ENCODE peak calls at places on chromosome 10, in nine cellular contexts. K is neural progenitor cell, F is endodermal cell, A is fibroblast of villous mesenchyme, W is esophagus squamous epithelium, L is fibroblast of mammary gland, O is adrenal gland, E is lower leg skin, V is upper lobe of left lung. N is an unnamed sample.
A peak's percentile ranks its signal among the peaks of the same experiment; 100 is the strongest.

GRCh38 chr10:86698207-86698940 is 30.1 kb downstream of the LDB3 start:
- DNase-seq in V (no peak), E (no peak), O (no peak), A (no peak), K (no peak), F (no peak), L (no peak), W (no peak), N (no peak)

GRCh38 chr10:13871087-13871486 is 284.3 kb downstream of the PRPF18 start:
- DNase-seq in L (no peak), W (no peak), K (no peak), O (no peak), V (peak; percentile 30), F (no peak), A (no peak), E (no peak), N (no peak)

GRCh38 chr10:30434273-30435067 is 486 bp downstream of the MAP3K8 start:
- DNase-seq in W (peak; percentile 49), L (peak; percentile 82), K (peak; percentile 79), E (peak; percentile 92), O (peak; percentile 92), F (peak; percentile 90), A (peak; percentile 95), V (peak; percentile 93), N (peak; percentile 84)

GRCh38 chr10:93071674-93072224 is 1.9 kb upstream of the CYP26A1 start:
- DNase-seq in A (no peak), K (peak; percentile 90), V (peak; percentile 77), F (peak; percentile 95), O (peak; percentile 48), L (no peak), W (no peak), E (no peak), N (peak; percentile 46)

GRCh38 chr10:113720386-113720785 is 31.1 kb upstream of the PLEKHS1 start:
- DNase-seq in O (no peak), F (no peak), A (no peak), L (no peak), W (no peak), K (no peak), V (no peak), E (no peak), N (no peak)

GRCh38 chr10:69661414-69662172 is 31.5 kb downstream of the FAM241B start:
- DNase-seq in L (no peak), V (no peak), W (no peak), O (no peak), E (no peak), K (no peak), A (no peak), F (no peak), N (no peak)

GRCh38 chr10:116469437-116469836 is 41.8 kb downstream of the PNLIPRP3 start:
- DNase-seq in O (no peak), F (no peak), K (no peak), A (peak; percentile 6), E (no peak), V (no peak), W (no peak), L (no peak), N (no peak)

GRCh38 chr10:13087986-13088618 is 11.9 kb upstream of the OPTN start:
- DNase-seq in K (no peak), W (no peak), F (no peak), A (peak; percentile 81), V (no peak), E (no peak), L (peak; percentile 93), O (no peak), N (no peak)

GRCh38 chr10:125992244-125992643 is 95.9 kb downstream of the FANK1 start:
- DNase-seq in F (peak; percentile 58), V (no peak), W (no peak), O (no peak), K (peak; percentile 22), E (no peak), L (no peak), A (no peak), N (no peak)

GRCh38 chr10:31101123-31101522 is 69.5 kb upstream of the ZNF438 start:
- DNase-seq in A (peak; percentile 75), F (no peak), V (no peak), L (peak; percentile 92), O (no peak), K (no peak), E (no peak), W (no peak), N (peak; percentile 54)

GRCh38 chr10:132469197-132469942 is 68.2 kb upstream of the INPP5A start:
- DNase-seq in K (no peak), E (no peak), F (no peak), O (no peak), W (no peak), L (no peak), A (no peak), V (peak; percentile 77), N (no peak)

GRCh38 chr10:84205049-84205852 is 10.9 kb downstream of the CDHR1 start:
- DNase-seq in K (peak; percentile 74), O (peak; percentile 62), E (no peak), L (peak; percentile 49), V (no peak), F (peak; percentile 94), A (peak; percentile 38), W (no peak), N (peak; percentile 79)

GRCh38 chr10:33421789-33422188 is 87.3 kb upstream of the NRP1 start:
- DNase-seq in L (peak; percentile 95), W (no peak), O (no peak), A (peak; percentile 88), E (peak; percentile 35), F (no peak), V (no peak), K (no peak), N (no peak)

GRCh38 chr10:16854623-16855022 is 37.4 kb upstream of the RSU1 start:
- DNase-seq in V (no peak), A (no peak), E (no peak), O (no peak), W (no peak), K (no peak), F (no peak), L (peak; percentile 64), N (no peak)

GRCh38 chr10:16853809-16854208 is 36.6 kb upstream of the RSU1 start:
- DNase-seq in A (no peak), F (no peak), L (no peak), W (no peak), O (no peak), V (no peak), K (no peak), E (no peak), N (no peak)

GRCh38 chr10:16856567-16856966 is 39.3 kb upstream of the RSU1 start:
- DNase-seq in O (no peak), K (peak; percentile 9), V (no peak), L (peak; percentile 27), E (no peak), F (no peak), W (no peak), A (peak; percentile 80), N (no peak)

GRCh38 chr10:16856092-16856491 is 38.9 kb upstream of the RSU1 start:
- DNase-seq in L (peak; percentile 41), A (no peak), W (no peak), F (no peak), K (no peak), V (no peak), E (no peak), O (no peak), N (no peak)

DNA sequence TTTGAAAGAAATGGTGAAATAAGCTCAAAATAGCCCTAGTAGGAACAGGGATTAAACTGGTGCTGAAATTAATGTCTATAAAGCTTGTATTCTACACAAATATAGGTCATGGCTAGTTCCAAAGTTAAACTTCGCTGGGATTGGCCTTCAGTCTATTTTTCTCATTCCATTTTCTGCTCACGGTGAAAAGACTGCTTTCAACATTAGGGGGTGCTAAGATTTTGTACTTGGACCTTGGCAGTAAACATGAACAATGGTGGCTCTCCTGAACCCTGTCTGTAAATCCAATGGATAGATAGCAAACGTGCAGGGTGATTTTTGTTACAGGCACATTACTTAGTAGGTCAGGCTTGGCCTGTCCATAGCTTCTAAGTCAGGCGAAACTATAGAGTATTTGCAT is 36.0 kb upstream of the RSU1 start:
- DNase-seq in O (no peak), A (peak; percentile 58), E (no peak), V (no peak), F (no peak), K (no peak), W (no peak), L (peak; percentile 71), N (peak; percentile 16)
- TF ChIP-seq CTCF in O (peak; percentile 30), A (peak; percentile 62), E (no peak), V (peak; percentile 12), F (peak; percentile 57), K (no peak), W (no peak), L (peak; percentile 62), N (no peak)

DNA sequence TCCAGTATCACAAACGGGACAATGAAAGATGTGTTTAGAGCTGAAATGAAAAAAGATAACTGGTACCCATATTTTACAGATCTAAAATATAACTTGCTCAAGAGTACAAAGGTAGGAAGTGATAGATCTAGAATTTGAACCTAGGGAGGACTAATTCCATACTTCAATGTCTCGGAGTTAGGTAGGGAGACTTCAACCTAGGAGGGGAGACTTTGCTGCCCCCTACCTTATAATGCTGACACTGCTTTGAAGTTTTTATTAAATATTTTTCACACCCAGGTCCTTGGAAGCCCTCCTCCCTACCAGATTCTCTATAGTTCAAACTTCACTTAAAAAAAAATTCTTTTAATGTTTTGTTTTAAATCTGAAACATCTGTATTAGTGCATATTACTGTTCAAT is 58.0 kb downstream of the MICU1 start:
- DNase-seq in E (no peak), V (no peak), W (no peak), L (peak; percentile 3), K (peak; percentile 33), O (no peak), A (peak; percentile 22), F (no peak), N (peak; percentile 20)
- TF ChIP-seq CTCF in E (no peak), V (peak; percentile 37), W (no peak), L (peak; percentile 36), K (peak; percentile 71), O (peak; percentile 39), A (peak; percentile 48), F (peak; percentile 80), N (peak; percentile 8)

DNA sequence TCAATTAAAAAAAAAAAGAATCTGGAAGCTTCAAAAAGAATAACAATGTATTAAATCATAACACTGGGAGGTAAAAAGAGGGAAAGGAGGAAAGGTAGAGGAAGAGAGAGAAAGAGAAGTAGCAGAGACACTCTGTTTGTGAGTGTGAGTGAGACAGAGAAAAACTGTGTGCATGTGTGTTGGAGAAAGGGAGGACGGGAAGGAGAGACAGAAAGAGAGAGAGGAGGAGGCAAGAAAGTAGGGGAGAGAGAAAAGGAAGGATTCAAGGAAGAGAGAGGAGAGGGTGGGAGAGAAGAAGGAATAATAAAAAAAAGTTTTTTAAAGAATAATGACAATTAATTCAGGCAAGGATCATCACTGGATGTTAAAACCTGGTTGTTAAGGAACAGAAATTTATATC is 77.9 kb downstream of the RNLS start:
- DNase-seq in A (no peak), K (no peak), W (no peak), V (no peak), F (no peak), O (no peak), E (no peak), L (no peak), N (no peak)
- TF ChIP-seq CTCF in A (no peak), K (no peak), W (no peak), V (no peak), F (no peak), O (no peak), E (no peak), L (no peak), N (no peak)

DNA sequence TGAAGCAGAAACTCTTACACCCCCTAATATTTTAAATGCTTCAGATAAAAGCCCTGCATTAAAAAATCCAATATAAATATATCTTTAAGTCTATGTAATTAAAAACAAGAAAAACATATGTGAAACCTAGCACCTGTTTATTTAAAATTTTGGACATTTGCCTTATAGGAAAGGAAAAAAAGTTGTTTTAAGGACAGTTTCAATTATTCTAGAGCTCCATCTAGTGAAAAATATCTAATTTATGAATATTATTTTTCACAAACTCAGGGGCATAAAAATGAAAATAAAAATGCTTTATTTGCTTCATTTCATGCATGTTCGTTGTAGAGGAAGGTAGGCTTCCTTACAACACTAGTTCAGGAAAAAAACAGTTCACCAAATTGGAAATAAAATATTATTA is 26.1 kb downstream of the ENKUR start:
- DNase-seq in L (no peak), K (no peak), V (no peak), W (no peak), E (no peak), A (no peak), O (no peak), F (no peak), N (no peak)
- TF ChIP-seq CTCF in L (peak; percentile 20), K (no peak), V (no peak), W (no peak), E (no peak), A (no peak), O (peak; percentile 53), F (no peak), N (no peak)

N was measured in GM13976.